ENCODE peak calls at places on chromosomes 1 and 21, in four cellular contexts. X is kidney, R is prostate gland, J is esophagus squamous epithelium. U is an unnamed sample. For H3K4me1, the result is how much of the 10 kb centered on the place peaks cover.

GRCh38 chr1:108200627-108201106 is 524 bp upstream of the SLC25A24 start:
- DNase-seq in X (no peak), R (peak), J (no peak), U (no peak)

GRCh38 chr1:246587606-246588005 is 21.4 kb downstream of the CNST start:
- DNase-seq in X (no peak), R (no peak), J (no peak), U (no peak)

GRCh38 chr1:242854466-242854865 is 330.0 kb upstream of the PLD5 start:
- DNase-seq in X (no peak), R (no peak), J (no peak), U (no peak)

GRCh38 chr21:26389971-26390641 is 183.0 kb downstream of the CYYR1 start:
- DNase-seq in X (no peak), R (peak), J (no peak), U (no peak)

GRCh38 chr1:48442864-48443619 is 29.0 kb downstream of the SPATA6 start:
- DNase-seq in X (no peak), R (no peak), J (no peak), U (no peak)

GRCh38 chr1:101050869-101051268 is 25.3 kb upstream of the DPH5 start:
- DNase-seq in X (no peak), R (no peak), J (no peak), U (no peak)

GRCh38 chr1:168210312-168210711 is 15.5 kb upstream of the SFT2D2 start:
- DNase-seq in X (no peak), R (no peak), J (no peak), U (no peak)

GRCh38 chr1:59198565-59198964 is 98.3 kb upstream of the FGGY start:
- DNase-seq in X (no peak), R (peak), J (no peak), U (no peak)

GRCh38 chr21:29928537-29928936 is 11.3 kb downstream of the GRIK1 start:
- DNase-seq in X (no peak), R (no peak), J (no peak), U (no peak)

GRCh38 chr1:23472351-23473036 is 11.5 kb downstream of the ASAP3 start:
- DNase-seq in X (no peak), R (no peak), J (no peak), U (no peak)

GRCh38 chr1:17581389-17582123 is 42.1 kb downstream of the ARHGEF10L start:
- DNase-seq in X (no peak), R (no peak), J (no peak), U (no peak)

GRCh38 chr1:179818260-179818659 is 59.3 kb downstream of the TOR1AIP2 start:
- DNase-seq in X (peak), R (no peak), J (no peak), U (no peak)

GRCh38 chr1:200921571-200922110 is 26.9 kb downstream of the INAVA start:
- DNase-seq in X (peak), R (no peak), J (no peak), U (no peak)

GRCh38 chr1:17802164-17802563 is 47.0 kb downstream of the ACTL8 start:
- DNase-seq in X (no peak), R (no peak), J (no peak), U (no peak)

GRCh38 chr21:43825936-43826622 is 36.7 kb downstream of the RRP1 start:
- DNase-seq in X (peak), R (peak), J (no peak), U (no peak)

GRCh38 chr1:6962390-6962955 is 177.2 kb downstream of the CAMTA1 start:
- DNase-seq in X (peak), R (no peak), J (no peak), U (no peak)

GRCh38 chr1:87362834-87363426 is 34.2 kb downstream of the LMO4 start:
- DNase-seq in X (no peak), R (no peak), J (no peak), U (no peak)

GRCh38 chr1:160789702-160790611 is 6.0 kb upstream of the LY9 start:
- DNase-seq in X (no peak), R (no peak), J (no peak), U (no peak)

GRCh38 chr1:32303997-32304622 is 12.2 kb downstream of the HDAC1 start:
- DNase-seq in X (no peak), R (no peak), J (no peak), U (no peak)

GRCh38 chr1:181190362-181191035 is 102.0 kb downstream of the IER5 start:
- DNase-seq in X (no peak), R (no peak), J (no peak), U (no peak)

GRCh38 chr1:61120998-61121397 is 38.6 kb downstream of the NFIA start:
- DNase-seq in X (no peak), R (no peak), J (no peak), U (no peak)
- H3K27ac ChIP-seq in X (peak), R (peak), J (peak), U (peak)

GRCh38 chr21:37371041-37371397 is 4.4 kb downstream of the DYRK1A start:
- DNase-seq in X (no peak), R (no peak), J (no peak), U (no peak)
- H3K4me1 ChIP-seq in X (under half), R (under half), J (half or more), U (half or more)

DNA sequence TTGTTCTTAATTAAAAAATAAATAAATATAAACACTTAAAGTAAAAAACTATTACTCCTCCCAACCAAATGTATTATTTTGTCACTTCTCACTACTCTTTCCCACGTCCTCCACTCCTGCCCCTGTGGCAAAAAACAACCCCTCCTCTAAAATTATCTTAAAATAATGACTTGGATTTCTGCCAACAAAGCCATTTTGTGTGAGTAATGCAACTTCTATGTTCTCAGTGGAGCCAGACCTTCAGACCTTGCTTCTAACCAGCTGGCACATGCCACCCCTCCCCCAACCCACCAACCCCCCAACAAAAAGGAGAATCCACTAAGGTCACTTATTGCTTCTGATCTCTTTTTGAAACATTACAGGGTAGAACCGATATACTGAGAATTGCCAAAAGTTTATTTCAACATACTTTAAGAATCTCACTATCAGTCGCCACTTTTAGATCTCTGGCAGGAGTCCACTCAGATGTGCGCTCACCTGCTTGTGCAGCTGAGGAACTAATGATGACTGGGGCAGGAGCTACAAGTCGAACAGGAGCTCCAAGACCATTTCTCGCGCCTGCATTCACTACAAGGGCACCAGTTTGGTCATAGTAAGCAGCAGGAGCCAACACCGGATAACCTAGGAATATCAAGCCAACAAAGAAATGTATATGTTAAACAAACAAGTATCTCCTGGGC is 58.3 kb upstream of the SDC3 start:
- DNase-seq in X (no peak), R (no peak), J (no peak), U (no peak)
- H3K27ac ChIP-seq in X (peak), R (no peak), J (peak), U (no peak)

GRCh38 chr1:39571178-39571483 is 5.5 kb downstream of the PABPC4 start:
- DNase-seq in X (no peak), R (no peak), J (no peak), U (no peak)
- H3K4me1 ChIP-seq in X (under half), R (under half), J (under half), U (under half)

DNA sequence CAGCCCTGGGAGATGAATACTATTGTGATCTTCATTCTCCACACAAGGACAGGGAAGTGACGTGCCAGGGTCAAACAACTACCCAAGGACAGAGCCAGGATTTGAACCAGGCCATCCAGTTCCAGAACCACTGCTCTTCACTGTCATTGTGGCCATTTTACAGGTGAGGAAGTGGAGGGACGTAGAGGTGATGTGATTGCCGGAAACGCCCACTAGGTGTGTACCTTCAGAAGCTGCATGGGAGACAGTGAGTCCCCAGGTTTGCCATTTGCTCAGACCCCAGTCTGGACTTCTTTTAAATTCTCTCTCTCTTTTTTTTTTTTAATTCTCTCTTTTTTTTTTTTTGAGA is 207.6 kb upstream of the TMEM51 start:
- DNase-seq in X (no peak), R (no peak), J (no peak), U (no peak)
- H3K27ac ChIP-seq in X (peak), R (peak), J (peak), U (peak)

GRCh38 chr1:109216662-109217061 is 2.9 kb downstream of the SARS1 start:
- DNase-seq in X (no peak), R (no peak), J (no peak), U (no peak)
- H3K4me1 ChIP-seq in X (under half), R (under half), J (under half), U (under half)

U was measured in upper lobe of right lung.